ENCODE peak calls at places on chromosome 13, in nine cellular contexts. One of them, this sample, is unnamed.

GRCh38 chr13:22498006-22498405 is 682.8 kb upstream of the SGCG start:
- DNase-seq in thoracic aorta: no peak
- DNase-seq in A549: no peak
- DNase-seq in ovary: no peak
- DNase-seq in body of pancreas: no peak
- DNase-seq in lower lobe of right lung: no peak
- DNase-seq in cardiac muscle cell: no peak
- DNase-seq in heart right ventricle: no peak
- DNase-seq in mammary epithelial cell: no peak
- DNase-seq in this sample: no peak

GRCh38 chr13:72194531-72194930 is 327.5 kb upstream of the DACH1 start:
- DNase-seq in thoracic aorta: no peak
- DNase-seq in A549: no peak
- DNase-seq in ovary: no peak
- DNase-seq in body of pancreas: peak; percentile 38
- DNase-seq in lower lobe of right lung: no peak
- DNase-seq in cardiac muscle cell: no peak
- DNase-seq in heart right ventricle: no peak
- DNase-seq in mammary epithelial cell: peak; percentile 52
- DNase-seq in this sample: no peak

GRCh38 chr13:33138441-33138840 is 122.2 kb downstream of the KL start:
- DNase-seq in thoracic aorta: no peak
- DNase-seq in A549: no peak
- DNase-seq in ovary: no peak
- DNase-seq in body of pancreas: no peak
- DNase-seq in lower lobe of right lung: no peak
- DNase-seq in cardiac muscle cell: no peak
- DNase-seq in heart right ventricle: no peak
- DNase-seq in mammary epithelial cell: no peak
- DNase-seq in this sample: peak; percentile 31

GRCh38 chr13:20175406-20175794 is 14.5 kb upstream of the GJA3 start:
- DNase-seq in thoracic aorta: no peak
- DNase-seq in A549: no peak
- DNase-seq in ovary: no peak
- DNase-seq in body of pancreas: no peak
- DNase-seq in lower lobe of right lung: no peak
- DNase-seq in cardiac muscle cell: no peak
- DNase-seq in heart right ventricle: no peak
- DNase-seq in mammary epithelial cell: no peak
- DNase-seq in this sample: no peak

GRCh38 chr13:52845766-52846566 is 2.5 kb downstream of the PCDH8 start:
- DNase-seq in thoracic aorta: no peak
- DNase-seq in A549: no peak
- DNase-seq in ovary: no peak
- DNase-seq in body of pancreas: peak; percentile 7
- DNase-seq in lower lobe of right lung: peak; percentile 47
- DNase-seq in cardiac muscle cell: peak; percentile 32
- DNase-seq in heart right ventricle: no peak
- DNase-seq in mammary epithelial cell: no peak
- DNase-seq in this sample: peak; percentile 59

GRCh38 chr13:100434010-100434763 is 154.4 kb downstream of the GGACT start:
- DNase-seq in thoracic aorta: no peak
- DNase-seq in A549: no peak
- DNase-seq in ovary: no peak
- DNase-seq in body of pancreas: no peak
- DNase-seq in lower lobe of right lung: no peak
- DNase-seq in cardiac muscle cell: peak; percentile 40
- DNase-seq in heart right ventricle: no peak
- DNase-seq in mammary epithelial cell: peak; percentile 54
- DNase-seq in this sample: no peak

GRCh38 chr13:47480941-47481340 is 520.1 kb downstream of the SUCLA2 start:
- DNase-seq in thoracic aorta: no peak
- DNase-seq in A549: no peak
- DNase-seq in ovary: no peak
- DNase-seq in body of pancreas: no peak
- DNase-seq in lower lobe of right lung: no peak
- DNase-seq in cardiac muscle cell: no peak
- DNase-seq in heart right ventricle: no peak
- DNase-seq in mammary epithelial cell: no peak
- DNase-seq in this sample: no peak

GRCh38 chr13:107518292-107518691 is 697.0 kb downstream of the LIG4 start:
- DNase-seq in thoracic aorta: no peak
- DNase-seq in A549: no peak
- DNase-seq in ovary: no peak
- DNase-seq in body of pancreas: no peak
- DNase-seq in lower lobe of right lung: no peak
- DNase-seq in cardiac muscle cell: peak; percentile 21
- DNase-seq in heart right ventricle: no peak
- DNase-seq in mammary epithelial cell: no peak
- DNase-seq in this sample: no peak

GRCh38 chr13:80083516-80084085 is 257.3 kb downstream of the SPRY2 start:
- DNase-seq in thoracic aorta: no peak
- DNase-seq in A549: no peak
- DNase-seq in ovary: no peak
- DNase-seq in body of pancreas: peak; percentile 7
- DNase-seq in lower lobe of right lung: no peak
- DNase-seq in cardiac muscle cell: peak; percentile 75
- DNase-seq in heart right ventricle: no peak
- DNase-seq in mammary epithelial cell: no peak
- DNase-seq in this sample: no peak

GRCh38 chr13:79779761-79780160 is 298.8 kb downstream of the NDFIP2 start:
- DNase-seq in thoracic aorta: no peak
- DNase-seq in A549: no peak
- DNase-seq in ovary: peak; percentile 56
- DNase-seq in body of pancreas: peak; percentile 13
- DNase-seq in lower lobe of right lung: peak; percentile 48
- DNase-seq in cardiac muscle cell: peak; percentile 71
- DNase-seq in heart right ventricle: no peak
- DNase-seq in mammary epithelial cell: peak; percentile 82
- DNase-seq in this sample: no peak

GRCh38 chr13:109139346-109139745 is 509.9 kb downstream of the MYO16 start:
- DNase-seq in thoracic aorta: no peak
- DNase-seq in A549: no peak
- DNase-seq in ovary: no peak
- DNase-seq in body of pancreas: no peak
- DNase-seq in lower lobe of right lung: no peak
- DNase-seq in cardiac muscle cell: no peak
- DNase-seq in heart right ventricle: no peak
- DNase-seq in mammary epithelial cell: no peak
- DNase-seq in this sample: no peak

GRCh38 chr13:100244431-100244830 is 155.5 kb downstream of the PCCA start:
- DNase-seq in thoracic aorta: no peak
- DNase-seq in A549: no peak
- DNase-seq in ovary: no peak
- DNase-seq in body of pancreas: no peak
- DNase-seq in lower lobe of right lung: no peak
- DNase-seq in cardiac muscle cell: peak; percentile 48
- DNase-seq in heart right ventricle: no peak
- DNase-seq in mammary epithelial cell: no peak
- DNase-seq in this sample: no peak

GRCh38 chr13:98710521-98710920 is 42.0 kb downstream of the SLC15A1 start:
- DNase-seq in thoracic aorta: no peak
- DNase-seq in A549: no peak
- DNase-seq in ovary: no peak
- DNase-seq in body of pancreas: no peak
- DNase-seq in lower lobe of right lung: no peak
- DNase-seq in cardiac muscle cell: no peak
- DNase-seq in heart right ventricle: no peak
- DNase-seq in mammary epithelial cell: no peak
- DNase-seq in this sample: no peak

GRCh38 chr13:100491164-100491847 is 97.3 kb downstream of the GGACT start:
- DNase-seq in thoracic aorta: no peak
- DNase-seq in A549: no peak
- DNase-seq in ovary: peak; percentile 74
- DNase-seq in body of pancreas: peak; percentile 36
- DNase-seq in lower lobe of right lung: no peak
- DNase-seq in cardiac muscle cell: peak; percentile 94
- DNase-seq in heart right ventricle: peak; percentile 38
- DNase-seq in mammary epithelial cell: no peak
- DNase-seq in this sample: no peak

GRCh38 chr13:112455476-112456059 is 79.4 kb downstream of the SPACA7 start:
- DNase-seq in thoracic aorta: no peak
- DNase-seq in A549: no peak
- DNase-seq in ovary: no peak
- DNase-seq in body of pancreas: no peak
- DNase-seq in lower lobe of right lung: no peak
- DNase-seq in cardiac muscle cell: no peak
- DNase-seq in heart right ventricle: no peak
- DNase-seq in mammary epithelial cell: no peak
- DNase-seq in this sample: no peak

GRCh38 chr13:20182231-20182846 is 10.4 kb downstream of the GJB2 start:
- DNase-seq in thoracic aorta: no peak
- DNase-seq in A549: peak; percentile 58
- DNase-seq in ovary: no peak
- DNase-seq in body of pancreas: peak; percentile 63
- DNase-seq in lower lobe of right lung: no peak
- DNase-seq in cardiac muscle cell: peak; percentile 87
- DNase-seq in heart right ventricle: no peak
- DNase-seq in mammary epithelial cell: peak; percentile 54
- DNase-seq in this sample: no peak

GRCh38 chr13:29925457-29925856 is 75.0 kb upstream of the UBL3 start:
- DNase-seq in thoracic aorta: peak; percentile 90
- DNase-seq in A549: peak; percentile 33
- DNase-seq in ovary: peak; percentile 58
- DNase-seq in body of pancreas: peak; percentile 98
- DNase-seq in lower lobe of right lung: peak; percentile 81
- DNase-seq in cardiac muscle cell: peak; percentile 96
- DNase-seq in heart right ventricle: peak; percentile 80
- DNase-seq in mammary epithelial cell: peak; percentile 79
- DNase-seq in this sample: peak; percentile 65

GRCh38 chr13:28329395-28330158 is 165.4 kb downstream of the FLT1 start:
- DNase-seq in thoracic aorta: peak; percentile 13
- DNase-seq in A549: no peak
- DNase-seq in ovary: peak; percentile 20
- DNase-seq in body of pancreas: peak; percentile 16
- DNase-seq in lower lobe of right lung: peak; percentile 58
- DNase-seq in cardiac muscle cell: peak; percentile 93
- DNase-seq in heart right ventricle: peak; percentile 43
- DNase-seq in mammary epithelial cell: no peak
- DNase-seq in this sample: no peak

GRCh38 chr13:105363747-105364177 is 1171.7 kb downstream of the EFNB2 start:
- DNase-seq in thoracic aorta: no peak
- DNase-seq in A549: no peak
- DNase-seq in ovary: no peak
- DNase-seq in body of pancreas: no peak
- DNase-seq in lower lobe of right lung: no peak
- DNase-seq in cardiac muscle cell: peak; percentile 17
- DNase-seq in heart right ventricle: no peak
- DNase-seq in mammary epithelial cell: no peak
- DNase-seq in this sample: no peak

GRCh38 chr13:101916108-101916757 is 463.8 kb downstream of the ITGBL1 start:
- DNase-seq in thoracic aorta: no peak
- DNase-seq in A549: peak; percentile 15
- DNase-seq in ovary: no peak
- DNase-seq in body of pancreas: peak; percentile 17
- DNase-seq in lower lobe of right lung: no peak
- DNase-seq in cardiac muscle cell: peak; percentile 4
- DNase-seq in heart right ventricle: no peak
- DNase-seq in mammary epithelial cell: peak; percentile 6
- DNase-seq in this sample: peak; percentile 25
- TF ChIP-seq CTCF in thoracic aorta: no peak
- TF ChIP-seq CTCF in A549: no peak
- TF ChIP-seq CTCF in ovary: no peak
- TF ChIP-seq CTCF in body of pancreas: no peak
- TF ChIP-seq CTCF in lower lobe of right lung: no peak
- TF ChIP-seq CTCF in cardiac muscle cell: peak; percentile 6
- TF ChIP-seq CTCF in heart right ventricle: peak; percentile 29
- TF ChIP-seq CTCF in mammary epithelial cell: no peak
- TF ChIP-seq CTCF in this sample: no peak

GRCh38 chr13:97338571-97338970 is 95.4 kb upstream of the RAP2A start:
- DNase-seq in thoracic aorta: no peak
- DNase-seq in A549: no peak
- DNase-seq in ovary: no peak
- DNase-seq in body of pancreas: no peak
- DNase-seq in lower lobe of right lung: no peak
- DNase-seq in cardiac muscle cell: no peak
- DNase-seq in heart right ventricle: no peak
- DNase-seq in mammary epithelial cell: no peak
- DNase-seq in this sample: no peak
- H3K27ac ChIP-seq in thoracic aorta: no peak overlapping the region
- H3K27ac ChIP-seq in A549: no peak overlapping the region
- H3K27ac ChIP-seq in ovary: no peak overlapping the region
- H3K27ac ChIP-seq in body of pancreas: no peak overlapping the region
- H3K27ac ChIP-seq in lower lobe of right lung: no peak overlapping the region
- H3K27ac ChIP-seq in cardiac muscle cell: peak overlapping the region; percentile 45
- H3K27ac ChIP-seq in heart right ventricle: no peak overlapping the region
- H3K27ac ChIP-seq in mammary epithelial cell: no peak overlapping the region
- H3K27ac ChIP-seq in this sample: no peak overlapping the region

GRCh38 chr13:49869514-49869913 is 66.6 kb downstream of the SPRYD7 start:
- DNase-seq in thoracic aorta: no peak
- DNase-seq in A549: no peak
- DNase-seq in ovary: no peak
- DNase-seq in body of pancreas: peak; percentile 18
- DNase-seq in lower lobe of right lung: no peak
- DNase-seq in cardiac muscle cell: peak; percentile 52
- DNase-seq in heart right ventricle: no peak
- DNase-seq in mammary epithelial cell: no peak
- DNase-seq in this sample: no peak
- TF ChIP-seq CTCF in thoracic aorta: no peak
- TF ChIP-seq CTCF in A549: peak; percentile 10
- TF ChIP-seq CTCF in ovary: no peak
- TF ChIP-seq CTCF in body of pancreas: no peak
- TF ChIP-seq CTCF in lower lobe of right lung: peak; percentile 30
- TF ChIP-seq CTCF in cardiac muscle cell: peak; percentile 53
- TF ChIP-seq CTCF in heart right ventricle: no peak
- TF ChIP-seq CTCF in mammary epithelial cell: peak; percentile 30
- TF ChIP-seq CTCF in this sample: peak; percentile 18

GRCh38 chr13:97215325-97215724 is 6.8 kb upstream of the MBNL2 start:
- DNase-seq in thoracic aorta: no peak
- DNase-seq in A549: no peak
- DNase-seq in ovary: no peak
- DNase-seq in body of pancreas: no peak
- DNase-seq in lower lobe of right lung: no peak
- DNase-seq in cardiac muscle cell: no peak
- DNase-seq in heart right ventricle: no peak
- DNase-seq in mammary epithelial cell: no peak
- DNase-seq in this sample: no peak

GRCh38 chr13:97211986-97212385 is 10.1 kb upstream of the MBNL2 start:
- DNase-seq in thoracic aorta: no peak
- DNase-seq in A549: no peak
- DNase-seq in ovary: no peak
- DNase-seq in body of pancreas: no peak
- DNase-seq in lower lobe of right lung: no peak
- DNase-seq in cardiac muscle cell: peak; percentile 59
- DNase-seq in heart right ventricle: no peak
- DNase-seq in mammary epithelial cell: no peak
- DNase-seq in this sample: no peak

GRCh38 chr13:97214921-97215320 is 7.2 kb upstream of the MBNL2 start:
- DNase-seq in thoracic aorta: no peak
- DNase-seq in A549: no peak
- DNase-seq in ovary: no peak
- DNase-seq in body of pancreas: no peak
- DNase-seq in lower lobe of right lung: no peak
- DNase-seq in cardiac muscle cell: no peak
- DNase-seq in heart right ventricle: no peak
- DNase-seq in mammary epithelial cell: no peak
- DNase-seq in this sample: no peak

GRCh38 chr13:97212540-97213146 is 9.5 kb upstream of the MBNL2 start:
- DNase-seq in thoracic aorta: no peak
- DNase-seq in A549: peak; percentile 32
- DNase-seq in ovary: no peak
- DNase-seq in body of pancreas: peak; percentile 48
- DNase-seq in lower lobe of right lung: no peak
- DNase-seq in cardiac muscle cell: peak; percentile 62
- DNase-seq in heart right ventricle: no peak
- DNase-seq in mammary epithelial cell: peak; percentile 67
- DNase-seq in this sample: no peak

GRCh38 chr13:97211357-97211756 is 10.8 kb upstream of the MBNL2 start:
- DNase-seq in thoracic aorta: no peak
- DNase-seq in A549: no peak
- DNase-seq in ovary: no peak
- DNase-seq in body of pancreas: no peak
- DNase-seq in lower lobe of right lung: no peak
- DNase-seq in cardiac muscle cell: no peak
- DNase-seq in heart right ventricle: no peak
- DNase-seq in mammary epithelial cell: peak; percentile 45
- DNase-seq in this sample: no peak
- H3K27ac ChIP-seq in thoracic aorta: no peak overlapping the region
- H3K27ac ChIP-seq in A549: no peak overlapping the region
- H3K27ac ChIP-seq in ovary: no peak overlapping the region
- H3K27ac ChIP-seq in body of pancreas: no peak overlapping the region
- H3K27ac ChIP-seq in lower lobe of right lung: no peak overlapping the region
- H3K27ac ChIP-seq in cardiac muscle cell: no peak overlapping the region
- H3K27ac ChIP-seq in heart right ventricle: no peak overlapping the region
- H3K27ac ChIP-seq in mammary epithelial cell: peak overlapping the region; percentile 56
- H3K27ac ChIP-seq in this sample: no peak overlapping the region